ENCODE peak calls at places on chromosomes 13 and 19, in five cellular contexts. One of them, this sample, is unnamed. For H3K27me3, the result is how much of the 10 kb centered on the place peaks cover.

GRCh38 chr19:16085115-16085514 is 8.8 kb downstream of the TPM4 start:
- ATAC-seq in right lobe of liver: no peak
- ATAC-seq in upper lobe of left lung: no peak
- ATAC-seq in GM12878: no peak
- ATAC-seq in gastrocnemius medialis: no peak
- ATAC-seq in this sample: no peak

GRCh38 chr19:36646746-36647145 is 19.9 kb downstream of the ZNF461 start:
- ATAC-seq in GM12878: no peak
- ATAC-seq in upper lobe of left lung: no peak
- ATAC-seq in right lobe of liver: no peak
- ATAC-seq in gastrocnemius medialis: no peak
- ATAC-seq in this sample: no peak

GRCh38 chr13:42345367-42345766 is 73.4 kb downstream of the AKAP11 start:
- ATAC-seq in GM12878: peak
- ATAC-seq in upper lobe of left lung: no peak
- ATAC-seq in gastrocnemius medialis: no peak
- ATAC-seq in right lobe of liver: no peak
- ATAC-seq in this sample: no peak

GRCh38 chr13:73171242-73171641 is 112.4 kb downstream of the KLF5 start:
- ATAC-seq in GM12878: no peak
- ATAC-seq in upper lobe of left lung: no peak
- ATAC-seq in right lobe of liver: no peak
- ATAC-seq in gastrocnemius medialis: no peak
- ATAC-seq in this sample: no peak

GRCh38 chr19:35141627-35142401 is 1.2 kb upstream of the FXYD7 start:
- ATAC-seq in upper lobe of left lung: no peak
- ATAC-seq in right lobe of liver: no peak
- ATAC-seq in GM12878: peak
- ATAC-seq in gastrocnemius medialis: no peak
- ATAC-seq in this sample: no peak

GRCh38 chr19:51740356-51740755 is 11.3 kb downstream of the FPR1 start:
- ATAC-seq in right lobe of liver: no peak
- ATAC-seq in gastrocnemius medialis: no peak
- ATAC-seq in upper lobe of left lung: no peak
- ATAC-seq in GM12878: no peak
- ATAC-seq in this sample: no peak

GRCh38 chr13:33433316-33433715 is 147.8 kb upstream of the STARD13 start:
- ATAC-seq in gastrocnemius medialis: no peak
- ATAC-seq in upper lobe of left lung: no peak
- ATAC-seq in GM12878: no peak
- ATAC-seq in right lobe of liver: no peak
- ATAC-seq in this sample: no peak

GRCh38 chr13:31909889-31910551 is 121.6 kb upstream of the FRY start:
- ATAC-seq in right lobe of liver: peak
- ATAC-seq in GM12878: peak
- ATAC-seq in upper lobe of left lung: peak
- ATAC-seq in gastrocnemius medialis: peak
- ATAC-seq in this sample: no peak

GRCh38 chr19:10984166-10984735 is 23.4 kb downstream of the SMARCA4 start:
- ATAC-seq in gastrocnemius medialis: no peak
- ATAC-seq in right lobe of liver: no peak
- ATAC-seq in upper lobe of left lung: no peak
- ATAC-seq in GM12878: no peak
- ATAC-seq in this sample: no peak

GRCh38 chr13:75687145-75687763 is 51.1 kb downstream of the LMO7 start:
- ATAC-seq in right lobe of liver: peak
- ATAC-seq in GM12878: peak
- ATAC-seq in upper lobe of left lung: peak
- ATAC-seq in gastrocnemius medialis: no peak
- ATAC-seq in this sample: no peak

GRCh38 chr13:40549500-40550094 is 116.8 kb downstream of the FOXO1 start:
- ATAC-seq in gastrocnemius medialis: peak
- ATAC-seq in right lobe of liver: peak
- ATAC-seq in upper lobe of left lung: peak
- ATAC-seq in GM12878: no peak
- ATAC-seq in this sample: peak

GRCh38 chr13:23473236-23473635 is 39.7 kb upstream of the SACS start:
- ATAC-seq in upper lobe of left lung: no peak
- ATAC-seq in gastrocnemius medialis: no peak
- ATAC-seq in right lobe of liver: no peak
- ATAC-seq in GM12878: no peak
- ATAC-seq in this sample: no peak

GRCh38 chr13:113216165-113217056 is 7.0 kb downstream of the CUL4A start:
- ATAC-seq in right lobe of liver: peak
- ATAC-seq in upper lobe of left lung: peak
- ATAC-seq in gastrocnemius medialis: peak
- ATAC-seq in GM12878: no peak
- ATAC-seq in this sample: peak

GRCh38 chr13:23963947-23964346 is 66.6 kb upstream of the C1QTNF9B start:
- ATAC-seq in GM12878: peak
- ATAC-seq in right lobe of liver: no peak
- ATAC-seq in upper lobe of left lung: no peak
- ATAC-seq in gastrocnemius medialis: no peak
- ATAC-seq in this sample: no peak

GRCh38 chr19:1522061-1522460 is 1.8 kb upstream of the PLK5 start:
- ATAC-seq in gastrocnemius medialis: no peak
- ATAC-seq in right lobe of liver: no peak
- ATAC-seq in upper lobe of left lung: no peak
- ATAC-seq in GM12878: no peak
- ATAC-seq in this sample: no peak

GRCh38 chr13:99354371-99354951 is 47.3 kb upstream of the GPR183 start:
- ATAC-seq in upper lobe of left lung: no peak
- ATAC-seq in GM12878: peak
- ATAC-seq in gastrocnemius medialis: no peak
- ATAC-seq in right lobe of liver: no peak
- ATAC-seq in this sample: no peak

GRCh38 chr19:14528419-14529253 is 758 bp upstream of the TECR start:
- ATAC-seq in GM12878: no peak
- ATAC-seq in upper lobe of left lung: no peak
- ATAC-seq in right lobe of liver: no peak
- ATAC-seq in gastrocnemius medialis: peak
- ATAC-seq in this sample: peak

GRCh38 chr13:25218011-25218410 is 45.9 kb upstream of the AMER2 start:
- ATAC-seq in right lobe of liver: no peak
- ATAC-seq in GM12878: peak
- ATAC-seq in upper lobe of left lung: peak
- ATAC-seq in gastrocnemius medialis: no peak
- ATAC-seq in this sample: no peak

GRCh38 chr13:114110091-114110829 is 22.2 kb downstream of the RASA3 start:
- ATAC-seq in GM12878: peak
- ATAC-seq in upper lobe of left lung: peak
- ATAC-seq in right lobe of liver: peak
- ATAC-seq in gastrocnemius medialis: no peak
- ATAC-seq in this sample: peak

GRCh38 chr19:24159707-24160106 is 72.7 kb downstream of the ZNF254 start:
- ATAC-seq in GM12878: no peak
- ATAC-seq in gastrocnemius medialis: no peak
- ATAC-seq in right lobe of liver: peak
- ATAC-seq in upper lobe of left lung: no peak
- ATAC-seq in this sample: no peak

GRCh38 chr13:110353339-110353977 is 46.4 kb downstream of the COL4A2 start:
- ATAC-seq in GM12878: no peak
- ATAC-seq in right lobe of liver: no peak
- ATAC-seq in upper lobe of left lung: peak
- ATAC-seq in gastrocnemius medialis: no peak
- ATAC-seq in this sample: no peak

GRCh38 chr13:113373811-113374485 is 10.0 kb upstream of the GRTP1 start:
- ATAC-seq in gastrocnemius medialis: no peak
- ATAC-seq in right lobe of liver: no peak
- ATAC-seq in GM12878: no peak
- ATAC-seq in upper lobe of left lung: no peak
- ATAC-seq in this sample: no peak

GRCh38 chr13:48121733-48122132 is 26.8 kb upstream of the MED4 start:
- ATAC-seq in upper lobe of left lung: no peak
- ATAC-seq in GM12878: no peak
- ATAC-seq in right lobe of liver: no peak
- ATAC-seq in gastrocnemius medialis: no peak
- ATAC-seq in this sample: peak

GRCh38 chr19:38739440-38740251 is 4.6 kb downstream of the CAPN12 start:
- ATAC-seq in GM12878: no peak
- ATAC-seq in right lobe of liver: no peak
- ATAC-seq in upper lobe of left lung: no peak
- ATAC-seq in gastrocnemius medialis: no peak
- ATAC-seq in this sample: no peak

GRCh38 chr19:3673506-3674439 is 26.5 kb downstream of the PIP5K1C start:
- ATAC-seq in gastrocnemius medialis: no peak
- ATAC-seq in upper lobe of left lung: no peak
- ATAC-seq in GM12878: no peak
- ATAC-seq in right lobe of liver: no peak
- ATAC-seq in this sample: no peak

GRCh38 chr19:58407658-58408151 is 744 bp upstream of the ZNF584 start:
- ATAC-seq in gastrocnemius medialis: peak
- ATAC-seq in right lobe of liver: no peak
- ATAC-seq in GM12878: peak
- ATAC-seq in upper lobe of left lung: peak
- ATAC-seq in this sample: no peak

GRCh38 chr13:101487046-101487830 is 34.8 kb downstream of the ITGBL1 start:
- ATAC-seq in GM12878: no peak
- ATAC-seq in upper lobe of left lung: no peak
- ATAC-seq in gastrocnemius medialis: no peak
- ATAC-seq in right lobe of liver: no peak
- ATAC-seq in this sample: no peak

GRCh38 chr13:78978381-78978998 is 319.5 kb upstream of the OBI1 start:
- ATAC-seq in right lobe of liver: peak
- ATAC-seq in upper lobe of left lung: peak
- ATAC-seq in gastrocnemius medialis: peak
- ATAC-seq in GM12878: peak
- ATAC-seq in this sample: no peak

GRCh38 chr13:49927755-49928154 is 8.4 kb downstream of the SPRYD7 start:
- ATAC-seq in right lobe of liver: no peak
- ATAC-seq in GM12878: no peak
- ATAC-seq in upper lobe of left lung: no peak
- ATAC-seq in gastrocnemius medialis: no peak
- ATAC-seq in this sample: no peak

GRCh38 chr13:106794131-106794530 is 226.2 kb upstream of the ARGLU1 start:
- ATAC-seq in upper lobe of left lung: no peak
- ATAC-seq in right lobe of liver: no peak
- ATAC-seq in gastrocnemius medialis: no peak
- ATAC-seq in GM12878: no peak
- ATAC-seq in this sample: no peak

GRCh38 chr13:106799731-106800335 is 231.9 kb upstream of the ARGLU1 start:
- ATAC-seq in GM12878: no peak
- ATAC-seq in right lobe of liver: no peak
- ATAC-seq in gastrocnemius medialis: no peak
- ATAC-seq in upper lobe of left lung: no peak
- ATAC-seq in this sample: no peak

GRCh38 chr13:106795847-106796246 is 227.9 kb upstream of the ARGLU1 start:
- ATAC-seq in gastrocnemius medialis: no peak
- ATAC-seq in right lobe of liver: peak
- ATAC-seq in upper lobe of left lung: no peak
- ATAC-seq in GM12878: peak
- ATAC-seq in this sample: no peak

GRCh38 chr13:106797081-106797640 is 229.2 kb upstream of the ARGLU1 start:
- ATAC-seq in upper lobe of left lung: no peak
- ATAC-seq in right lobe of liver: no peak
- ATAC-seq in GM12878: no peak
- ATAC-seq in gastrocnemius medialis: no peak
- ATAC-seq in this sample: no peak

DNA sequence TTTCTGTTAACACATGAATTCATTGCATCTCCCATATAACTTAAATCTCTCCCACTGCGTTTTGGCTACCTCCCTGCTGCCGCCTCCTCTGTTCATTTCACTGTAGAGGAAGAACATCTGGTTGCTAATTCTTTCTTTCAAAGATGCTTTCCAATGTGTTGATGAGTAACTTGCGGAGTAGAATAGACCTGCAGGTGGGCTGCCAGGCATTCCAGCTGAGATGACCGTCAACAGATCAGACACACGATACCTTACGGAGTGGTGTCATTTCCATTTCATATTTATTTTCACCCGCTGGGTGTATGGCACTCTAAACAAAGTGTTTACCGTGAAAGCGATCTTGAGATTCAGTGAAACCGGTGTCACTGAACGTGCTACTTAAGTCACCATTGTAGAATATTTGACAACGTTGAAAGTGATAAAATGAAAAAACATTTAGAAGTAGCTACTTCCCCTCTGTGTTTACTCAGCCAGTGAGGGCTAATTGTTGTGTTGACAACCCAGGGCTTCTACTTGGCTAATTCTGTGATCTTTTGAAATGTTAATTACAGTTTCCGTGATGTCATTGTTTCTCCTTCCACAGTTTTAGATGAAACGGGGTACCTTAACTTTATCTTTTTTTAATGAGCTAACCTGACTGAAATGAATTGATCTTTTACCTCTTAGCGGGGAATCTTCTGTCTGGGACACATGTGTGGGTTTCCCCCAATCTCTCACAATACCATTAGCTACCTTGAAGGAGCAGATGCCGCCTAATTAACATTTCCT is 228.5 kb upstream of the ARGLU1 start:
- ATAC-seq in GM12878: peak
- ATAC-seq in gastrocnemius medialis: no peak
- ATAC-seq in right lobe of liver: peak
- ATAC-seq in upper lobe of left lung: no peak
- ATAC-seq in this sample: no peak
- TF ChIP-seq POLR2A in GM12878: no peak
- TF ChIP-seq POLR2A in gastrocnemius medialis: no peak
- TF ChIP-seq POLR2A in right lobe of liver: no peak
- TF ChIP-seq POLR2A in upper lobe of left lung: no peak
- TF ChIP-seq POLR2A in this sample: no peak

GRCh38 chr19:17575871-17576757 is 20.7 kb downstream of the COLGALT1 start:
- ATAC-seq in right lobe of liver: no peak
- ATAC-seq in gastrocnemius medialis: no peak
- ATAC-seq in GM12878: no peak
- ATAC-seq in upper lobe of left lung: no peak
- ATAC-seq in this sample: no peak
- H3K27ac ChIP-seq in right lobe of liver: no peak
- H3K27ac ChIP-seq in gastrocnemius medialis: no peak
- H3K27ac ChIP-seq in GM12878: no peak
- H3K27ac ChIP-seq in upper lobe of left lung: no peak
- H3K27ac ChIP-seq in this sample: no peak

GRCh38 chr19:19258589-19259338 is 14.3 kb downstream of the TM6SF2 start:
- ATAC-seq in gastrocnemius medialis: no peak
- ATAC-seq in upper lobe of left lung: no peak
- ATAC-seq in GM12878: no peak
- ATAC-seq in right lobe of liver: no peak
- ATAC-seq in this sample: no peak
- H3K27me3 ChIP-seq in gastrocnemius medialis: half or more
- H3K27me3 ChIP-seq in upper lobe of left lung: under half
- H3K27me3 ChIP-seq in GM12878: under half
- H3K27me3 ChIP-seq in right lobe of liver: under half
- H3K27me3 ChIP-seq in this sample: half or more

GRCh38 chr19:18194554-18195238 is 1.7 kb downstream of the MPV17L2 start:
- ATAC-seq in upper lobe of left lung: no peak
- ATAC-seq in GM12878: peak
- ATAC-seq in right lobe of liver: no peak
- ATAC-seq in gastrocnemius medialis: no peak
- ATAC-seq in this sample: no peak

GRCh38 chr19:18197306-18197705 is 4.3 kb downstream of the MPV17L2 start:
- ATAC-seq in right lobe of liver: no peak
- ATAC-seq in upper lobe of left lung: no peak
- ATAC-seq in gastrocnemius medialis: no peak
- ATAC-seq in GM12878: no peak
- ATAC-seq in this sample: no peak

GRCh38 chr19:18198374-18198773 is 5.4 kb downstream of the MPV17L2 start:
- ATAC-seq in gastrocnemius medialis: no peak
- ATAC-seq in upper lobe of left lung: no peak
- ATAC-seq in right lobe of liver: no peak
- ATAC-seq in GM12878: no peak
- ATAC-seq in this sample: no peak

GRCh38 chr19:18197941-18198340 is 4.9 kb downstream of the MPV17L2 start:
- ATAC-seq in right lobe of liver: no peak
- ATAC-seq in GM12878: no peak
- ATAC-seq in gastrocnemius medialis: no peak
- ATAC-seq in upper lobe of left lung: no peak
- ATAC-seq in this sample: no peak

GRCh38 chr19:18196511-18196845 is 3.5 kb downstream of the MPV17L2 start:
- ATAC-seq in GM12878: no peak
- ATAC-seq in right lobe of liver: no peak
- ATAC-seq in upper lobe of left lung: no peak
- ATAC-seq in gastrocnemius medialis: no peak
- ATAC-seq in this sample: no peak
- TF ChIP-seq POLR2A in GM12878: no peak
- TF ChIP-seq POLR2A in right lobe of liver: no peak
- TF ChIP-seq POLR2A in upper lobe of left lung: no peak
- TF ChIP-seq POLR2A in gastrocnemius medialis: no peak
- TF ChIP-seq POLR2A in this sample: no peak

This sample was measured in gastroesophageal sphincter.